ENCODE peak calls at places on chromosomes 16 and 17, in four cellular contexts. Z, S, F and M are unnamed samples.

GRCh38 chr17:34006126-34006525 is 249.0 kb upstream of the CCL2 start:
- DNase-seq in Z (no peak), S (no peak), F (no peak), M (no peak)

GRCh38 chr17:13544292-13544691 is 57.4 kb downstream of the HS3ST3A1 start:
- DNase-seq in Z (no peak), S (no peak), F (peak; percentile 100), M (no peak)

GRCh38 chr16:81694494-81695285 is 84.4 kb upstream of the PLCG2 start:
- DNase-seq in Z (peak; percentile 74), S (no peak), F (no peak), M (no peak)

GRCh38 chr16:26598989-26599785 is 467.5 kb upstream of the C16orf82 start:
- DNase-seq in Z (peak; percentile 22), S (no peak), F (no peak), M (no peak)

GRCh38 chr16:54936979-54937672 is 6.5 kb downstream of the IRX5 start:
- DNase-seq in Z (peak; percentile 93), S (no peak), F (peak; percentile 66), M (peak; percentile 21)

GRCh38 chr17:6428207-6428965 is 6.5 kb downstream of the AIPL1 start:
- DNase-seq in Z (no peak), S (no peak), F (no peak), M (no peak)

GRCh38 chr17:15930426-15930825 is 14.5 kb upstream of the ADORA2B start:
- DNase-seq in Z (no peak), S (no peak), F (no peak), M (no peak)

GRCh38 chr17:36978810-36979584 is 30.2 kb downstream of the AATF start:
- DNase-seq in Z (no peak), S (no peak), F (peak; percentile 58), M (no peak)

GRCh38 chr17:65593870-65594584 is 32.6 kb upstream of the AXIN2 start:
- DNase-seq in Z (peak; percentile 59), S (no peak), F (peak; percentile 43), M (no peak)

GRCh38 chr16:641326-642188 is at the start of gene MCRIP2:
- DNase-seq in Z (peak; percentile 90), S (peak; percentile 92), F (peak; percentile 58), M (peak; percentile 89)

GRCh38 chr16:81908466-81909230 is 102.6 kb downstream of the SDR42E1 start:
- DNase-seq in Z (no peak), S (no peak), F (no peak), M (no peak)

GRCh38 chr16:50627419-50627818 is 53.7 kb downstream of the SNX20 start:
- DNase-seq in Z (peak; percentile 58), S (no peak), F (peak; percentile 37), M (no peak)

GRCh38 chr17:68957944-68958343 is 2.8 kb upstream of the ABCA8 start:
- DNase-seq in Z (no peak), S (no peak), F (no peak), M (no peak)

GRCh38 chr17:78000351-78000750 is 41.8 kb downstream of the TNRC6C start:
- DNase-seq in Z (no peak), S (no peak), F (peak; percentile 80), M (no peak)

GRCh38 chr16:50282010-50282538 is 15.7 kb downstream of the ADCY7 start:
- DNase-seq in Z (no peak), S (no peak), F (peak; percentile 74), M (peak; percentile 87)

GRCh38 chr16:15950167-15950854 is 895 bp downstream of the ABCC1 start:
- DNase-seq in Z (peak; percentile 87), S (no peak), F (peak; percentile 60), M (peak; percentile 49)

GRCh38 chr16:10552998-10553491 is 27.4 kb downstream of the EMP2 start:
- DNase-seq in Z (peak; percentile 35), S (no peak), F (no peak), M (peak; percentile 71)

GRCh38 chr16:57265850-57266530 is 18.5 kb downstream of the PLLP start:
- DNase-seq in Z (peak; percentile 34), S (peak; percentile 80), F (peak; percentile 73), M (no peak)

GRCh38 chr17:61536417-61536955 is 54.5 kb downstream of the NACA2 start:
- DNase-seq in Z (no peak), S (no peak), F (no peak), M (no peak)

GRCh38 chr16:70715860-70716357 is 30.1 kb upstream of the MTSS2 start:
- DNase-seq in Z (no peak), S (no peak), F (peak; percentile 56), M (no peak)

GRCh38 chr17:79258042-79258441 is 183.4 kb downstream of the ENGASE start:
- DNase-seq in Z (no peak), S (no peak), F (no peak), M (no peak)

GRCh38 chr17:32006957-32007462 is at the start of gene LRRC37B:
- DNase-seq in Z (peak; percentile 91), S (peak; percentile 89), F (peak; percentile 60), M (peak; percentile 90)

GRCh38 chr17:4903051-4903818 is at the start of gene CHRNE:
- DNase-seq in Z (peak; percentile 87), S (peak; percentile 82), F (peak; percentile 68), M (peak; percentile 56)

GRCh38 chr17:77140878-77141767 is at the start of gene SEC14L1:
- DNase-seq in Z (peak; percentile 79), S (peak; percentile 60), F (peak; percentile 41), M (peak; percentile 63)

GRCh38 chr17:68906638-68907037 is 48.6 kb downstream of the ABCA8 start:
- DNase-seq in Z (peak; percentile 32), S (no peak), F (peak; percentile 39), M (no peak)

GRCh38 chr17:55458977-55459376 is 37.3 kb upstream of the MMD start:
- DNase-seq in Z (no peak), S (no peak), F (peak; percentile 79), M (peak; percentile 65)

GRCh38 chr16:3012828-3013420 is at the start of gene CLDN9:
- DNase-seq in Z (peak; percentile 58), S (peak; percentile 73), F (no peak), M (no peak)

GRCh38 chr17:79138826-79139225 is 64.2 kb downstream of the ENGASE start:
- DNase-seq in Z (no peak), S (no peak), F (no peak), M (no peak)

GRCh38 chr16:3467920-3468319 is 24.4 kb downstream of the NAA60 start:
- DNase-seq in Z (no peak), S (no peak), F (peak; percentile 40), M (no peak)

GRCh38 chr17:56786989-56787482 is 46.7 kb downstream of the C17orf67 start:
- DNase-seq in Z (no peak), S (no peak), F (peak; percentile 96), M (peak; percentile 14)

GRCh38 chr16:14289692-14290340 is 218.7 kb downstream of the MRTFB start:
- DNase-seq in Z (peak; percentile 68), S (no peak), F (no peak), M (no peak)

GRCh38 chr17:80169784-80170500 is at the start of gene CARD14:
- DNase-seq in Z (no peak), S (no peak), F (no peak), M (no peak)

GRCh38 chr16:31127182-31127581 is 8.3 kb downstream of the PRSS8 start:
- DNase-seq in Z (no peak), S (no peak), F (no peak), M (no peak)

GRCh38 chr16:11253009-11253994 is 2.7 kb downstream of the SOCS1 start:
- DNase-seq in Z (no peak), S (no peak), F (peak; percentile 68), M (peak; percentile 52)

GRCh38 chr16:24853830-24854229 is 8.1 kb downstream of the SLC5A11 start:
- DNase-seq in Z (no peak), S (no peak), F (peak; percentile 49), M (no peak)

GRCh38 chr16:85528528-85529387 is 84.4 kb upstream of the GSE1 start:
- DNase-seq in Z (no peak), S (no peak), F (no peak), M (peak; percentile 54)

GRCh38 chr17:29771561-29771960 is 148.8 kb upstream of the CORO6 start:
- DNase-seq in Z (no peak), S (no peak), F (no peak), M (no peak)
- H3K4me3 ChIP-seq in Z (no peak overlapping the region), S (no peak overlapping the region), F (no peak overlapping the region), M (no peak overlapping the region)

GRCh38 chr17:62821213-62822079 is 13.3 kb upstream of the MARCHF10 start:
- DNase-seq in Z (no peak), S (no peak), F (peak; percentile 42), M (no peak)

GRCh38 chr17:62824290-62825135 is 16.4 kb upstream of the MARCHF10 start:
- DNase-seq in Z (peak; percentile 65), S (no peak), F (peak; percentile 99), M (no peak)

GRCh38 chr17:62822080-62822904 is 14.2 kb upstream of the MARCHF10 start:
- DNase-seq in Z (no peak), S (no peak), F (peak; percentile 55), M (no peak)

GRCh38 chr17:62825182-62825581 is 17.1 kb upstream of the MARCHF10 start:
- DNase-seq in Z (no peak), S (no peak), F (no peak), M (no peak)

DNA sequence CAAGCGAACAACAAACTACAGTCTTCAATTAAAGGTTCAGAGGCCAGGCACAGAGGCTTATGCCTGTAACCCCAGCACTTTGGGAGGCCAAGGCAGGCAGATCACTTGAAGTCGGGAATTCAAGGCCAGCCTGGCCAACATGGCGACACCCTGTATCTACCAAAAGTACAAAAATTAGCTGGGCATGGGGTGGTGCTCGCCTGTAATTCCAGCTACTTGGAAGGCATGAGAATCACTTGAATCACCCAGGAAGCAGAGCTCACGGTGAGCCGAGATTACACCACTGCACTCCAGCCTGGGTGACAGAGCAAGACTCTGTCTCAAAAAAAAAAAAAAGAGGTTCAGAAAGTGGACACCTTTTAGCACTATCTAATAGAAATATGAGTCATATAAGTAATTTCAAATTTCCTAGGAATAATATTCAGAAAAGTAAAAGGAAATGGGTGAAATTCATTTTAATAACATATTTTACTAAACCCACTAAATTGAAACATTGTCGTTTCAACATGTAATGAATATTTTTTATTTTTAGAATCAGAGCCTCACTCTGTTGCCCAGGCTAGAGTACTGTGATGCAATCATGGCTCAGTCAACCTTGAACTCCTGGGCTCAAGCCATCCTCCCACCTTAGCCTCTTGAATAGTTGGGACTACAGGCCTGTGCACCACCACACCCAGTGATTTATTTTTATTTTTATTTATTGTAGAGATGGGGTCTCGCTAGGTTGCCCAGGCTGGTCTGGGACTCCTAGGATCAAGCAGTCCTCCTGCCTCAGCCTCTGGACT is 15.2 kb upstream of the MARCHF10 start:
- DNase-seq in Z (no peak), S (no peak), F (peak; percentile 41), M (no peak)
- TF ChIP-seq CTCF in Z (no peak), S (no peak), F (no peak), M (no peak)

GRCh38 chr17:38915639-38915995 is 9.8 kb upstream of the LASP1NB start:
- DNase-seq in Z (no peak), S (no peak), F (no peak), M (no peak)
- H3K36me3 ChIP-seq in Z (no peaks in the 10 kb centered on the region), S (peaks cover 35% of the 10 kb centered on the region), F (peaks cover 59% of the 10 kb centered on the region), M (peaks cover 57% of the 10 kb centered on the region)

GRCh38 chr16:88651276-88651988 is 579 bp upstream of the CYBA start:
- DNase-seq in Z (peak; percentile 47), S (peak; percentile 48), F (no peak), M (peak; percentile 92)
- H3K4me3 ChIP-seq in Z (peak overlapping the region; percentile 79), S (peak overlapping the region; percentile 85), F (peak overlapping the region; percentile 42), M (peak overlapping the region; percentile 95)